ENCODE peak calls at places on chromosomes 6 and 20, in five cellular contexts. U is Peyer's patch, J is sigmoid colon, D is body of pancreas, Z is breast epithelium. I is an unnamed sample.

GRCh38 chr20:7371518-7372158 is 568.6 kb downstream of the HAO1 start:
- DNase-seq in U (no peak), J (no peak), D (no peak), Z (no peak), I (no peak)

GRCh38 chr6:33949877-33950831 is 146.4 kb upstream of the MLN start:
- DNase-seq in U (no peak), J (no peak), D (no peak), Z (peak), I (no peak)

GRCh38 chr6:52595000-52595795 is 18.3 kb upstream of the TRAM2 start:
- DNase-seq in U (no peak), J (no peak), D (no peak), Z (no peak), I (peak)

GRCh38 chr20:56520180-56520579 is 4.4 kb upstream of the FAM209A start:
- DNase-seq in U (no peak), J (no peak), D (no peak), Z (no peak), I (no peak)

GRCh38 chr6:41591859-41592502 is 45.8 kb downstream of the FOXP4 start:
- DNase-seq in U (peak), J (peak), D (peak), Z (peak), I (peak)

GRCh38 chr6:33392168-33392947 is 735 bp downstream of the KIFC1 start:
- DNase-seq in U (no peak), J (no peak), D (no peak), Z (no peak), I (no peak)

GRCh38 chr20:51542033-51542893 is at the start of gene NFATC2:
- DNase-seq in U (peak), J (no peak), D (peak), Z (no peak), I (peak)

GRCh38 chr20:50513169-50514034 is 3.2 kb downstream of the PTPN1 start:
- DNase-seq in U (no peak), J (no peak), D (no peak), Z (no peak), I (no peak)

GRCh38 chr6:155313602-155314091 is 637 bp downstream of the TFB1M start:
- DNase-seq in U (no peak), J (no peak), D (no peak), Z (no peak), I (no peak)

GRCh38 chr6:157464653-157465535 is 83.9 kb downstream of the ZDHHC14 start:
- DNase-seq in U (no peak), J (no peak), D (no peak), Z (no peak), I (no peak)

GRCh38 chr20:44170796-44171410 is 16.1 kb downstream of the JPH2 start:
- DNase-seq in U (no peak), J (peak), D (no peak), Z (no peak), I (no peak)

GRCh38 chr20:57012691-57013090 is 253.8 kb downstream of the BMP7 start:
- DNase-seq in U (no peak), J (no peak), D (no peak), Z (no peak), I (no peak)

GRCh38 chr20:40945754-40946451 is 82.7 kb upstream of the TOP1 start:
- DNase-seq in U (no peak), J (peak), D (peak), Z (no peak), I (peak)

GRCh38 chr20:11451793-11452291 is 465.9 kb upstream of the BTBD3 start:
- DNase-seq in U (no peak), J (peak), D (no peak), Z (no peak), I (no peak)

GRCh38 chr6:107284805-107285204 is 169.5 kb upstream of the BEND3 start:
- DNase-seq in U (no peak), J (no peak), D (no peak), Z (no peak), I (no peak)

GRCh38 chr20:733806-734205 is 34.5 kb downstream of the SLC52A3 start:
- DNase-seq in U (no peak), J (no peak), D (no peak), Z (no peak), I (no peak)

GRCh38 chr20:52102126-52102525 is 89.5 kb downstream of the ZFP64 start:
- DNase-seq in U (no peak), J (no peak), D (no peak), Z (no peak), I (no peak)

GRCh38 chr6:111722220-111722731 is 116.6 kb upstream of the TRAF3IP2 start:
- DNase-seq in U (no peak), J (no peak), D (no peak), Z (no peak), I (no peak)

GRCh38 chr6:827431-827830 is 134.5 kb upstream of the EXOC2 start:
- DNase-seq in U (no peak), J (no peak), D (no peak), Z (no peak), I (no peak)

GRCh38 chr20:57470666-57471495 is 54.1 kb downstream of the CTCFL start:
- DNase-seq in U (peak), J (peak), D (no peak), Z (no peak), I (no peak)

GRCh38 chr6:3410385-3411360 is 46.2 kb downstream of the SLC22A23 start:
- DNase-seq in U (peak), J (peak), D (peak), Z (no peak), I (peak)

GRCh38 chr6:136753624-136754023 is 38.7 kb downstream of the MAP3K5 start:
- DNase-seq in U (no peak), J (no peak), D (no peak), Z (no peak), I (no peak)

GRCh38 chr20:54475334-54476287 is at the start of gene DOK5:
- DNase-seq in U (no peak), J (peak), D (peak), Z (no peak), I (peak)

GRCh38 chr6:159221486-159222170 is 52.4 kb downstream of the FNDC1 start:
- DNase-seq in U (no peak), J (no peak), D (no peak), Z (no peak), I (peak)

GRCh38 chr6:47134476-47135189 is 92.5 kb upstream of the ADGRF1 start:
- DNase-seq in U (no peak), J (no peak), D (no peak), Z (no peak), I (no peak)

GRCh38 chr6:120122401-120122800 is 772.8 kb upstream of the MAN1A1 start:
- DNase-seq in U (no peak), J (no peak), D (no peak), Z (no peak), I (no peak)

GRCh38 chr6:137222376-137222775 is 3.2 kb upstream of the IFNGR1 start:
- DNase-seq in U (no peak), J (no peak), D (no peak), Z (no peak), I (no peak)

GRCh38 chr6:15916581-15916980 is 212.3 kb upstream of the MYLIP start:
- DNase-seq in U (no peak), J (no peak), D (no peak), Z (no peak), I (no peak)

GRCh38 chr6:169238766-169239165 is 14.9 kb downstream of the THBS2 start:
- DNase-seq in U (peak), J (no peak), D (no peak), Z (no peak), I (no peak)

GRCh38 chr6:146700078-146700686 is 101.4 kb downstream of the ADGB start:
- DNase-seq in U (no peak), J (peak), D (peak), Z (peak), I (peak)

GRCh38 chr20:57185188-57185743 is 81.2 kb downstream of the BMP7 start:
- DNase-seq in U (no peak), J (no peak), D (no peak), Z (no peak), I (no peak)

GRCh38 chr6:15491255-15491985 is 171.4 kb downstream of the DTNBP1 start:
- DNase-seq in U (no peak), J (peak), D (peak), Z (no peak), I (peak)

GRCh38 chr20:2775139-2775538 is 25.3 kb downstream of the CPXM1 start:
- DNase-seq in U (no peak), J (no peak), D (no peak), Z (no peak), I (no peak)

GRCh38 chr6:73353636-73354388 is at the start of gene DPPA5:
- DNase-seq in U (no peak), J (no peak), D (no peak), Z (no peak), I (no peak)

GRCh38 chr6:143677891-143678737 is at the start of gene PHACTR2:
- DNase-seq in U (peak), J (peak), D (peak), Z (peak), I (peak)
- TF ChIP-seq POLR2A in U (no peak), J (peak), D (peak), Z (no peak), I (peak)

DNA sequence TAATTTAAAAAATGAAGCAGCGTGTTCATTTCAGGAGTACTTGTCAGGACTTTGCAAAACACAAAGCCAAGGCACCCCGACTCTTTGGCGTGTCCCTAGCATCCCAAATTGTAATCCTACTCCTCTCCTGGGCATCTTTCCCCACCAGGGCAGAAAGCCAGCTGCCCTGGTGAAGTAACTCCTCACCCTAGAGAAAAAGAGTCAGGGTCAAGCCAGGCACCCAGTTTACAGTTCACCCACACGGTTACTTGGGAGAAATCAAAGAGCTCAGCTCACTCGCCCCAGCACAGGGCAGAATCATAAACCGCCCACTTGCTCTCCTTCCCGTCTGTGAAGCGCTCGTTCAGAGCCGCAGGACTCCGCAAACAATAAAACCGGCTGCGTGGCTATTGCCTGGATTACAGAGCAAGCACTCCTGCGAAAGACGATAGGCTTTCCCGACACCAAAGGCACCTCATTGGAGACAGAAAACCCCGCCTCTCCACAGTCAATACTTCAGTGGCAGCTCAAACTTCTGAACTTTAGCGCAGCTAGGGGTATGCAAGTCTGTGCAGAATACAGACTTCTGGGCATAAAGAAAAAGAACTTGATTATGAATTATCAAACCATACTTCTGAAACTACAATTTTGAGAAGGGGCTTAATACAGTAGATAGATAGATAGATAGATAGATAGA is 73.0 kb upstream of the NHSL1 start:
- DNase-seq in U (peak), J (peak), D (peak), Z (peak), I (peak)
- TF ChIP-seq POLR2A in U (no peak), J (peak), D (peak), Z (no peak), I (no peak)

GRCh38 chr6:36347635-36348034 is 10.9 kb upstream of the BNIP5 start:
- DNase-seq in U (no peak), J (no peak), D (peak), Z (no peak), I (no peak)
- TF ChIP-seq POLR2A in U (no peak), J (no peak), D (no peak), Z (no peak), I (no peak)

GRCh38 chr20:62949153-62949821 is 3.2 kb upstream of the SLC17A9 start:
- DNase-seq in U (no peak), J (peak), D (no peak), Z (no peak), I (no peak)
- TF ChIP-seq POLR2A in U (no peak), J (no peak), D (no peak), Z (no peak), I (no peak)

DNA sequence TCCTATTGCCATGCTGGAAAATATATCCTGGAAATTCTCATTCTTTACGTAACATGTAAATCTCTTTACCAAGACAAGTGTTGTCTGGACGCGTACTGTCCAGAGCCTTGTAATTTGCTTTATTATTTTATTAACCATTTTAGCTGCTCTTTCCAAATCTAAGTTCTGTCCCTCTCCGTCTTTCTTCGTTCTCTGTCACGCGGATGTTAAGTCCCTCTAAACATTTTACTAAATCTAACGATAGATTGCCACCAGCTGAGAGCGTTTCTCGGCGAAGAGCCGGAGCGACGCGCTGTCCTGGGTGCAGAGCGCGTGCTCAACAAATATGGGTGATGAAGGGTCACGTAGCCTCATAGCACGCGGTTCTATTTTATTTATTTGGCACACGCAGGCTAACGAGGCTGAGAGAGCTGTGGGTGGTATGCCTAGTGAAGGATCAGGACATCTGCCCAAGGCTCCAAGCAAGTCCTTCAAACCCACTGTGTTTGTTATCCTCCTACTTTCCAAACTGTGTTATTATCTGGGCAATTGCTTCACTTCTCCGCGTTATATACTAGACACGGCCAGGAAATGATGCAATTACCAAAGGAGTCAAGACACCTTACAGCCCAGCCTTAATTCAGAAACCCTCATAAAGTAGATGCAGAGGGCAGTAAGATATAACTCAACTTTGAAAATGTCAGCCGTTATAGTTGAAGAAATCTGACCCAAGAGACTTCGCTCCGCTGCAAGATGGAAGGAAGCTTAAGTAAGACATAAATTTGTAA is 10.0 kb upstream of the NCOA7 start:
- DNase-seq in U (peak), J (peak), D (peak), Z (no peak), I (peak)
- TF ChIP-seq POLR2A in U (peak), J (peak), D (peak), Z (peak), I (peak)

GRCh38 chr6:56843476-56844349 is 111.2 kb upstream of the BEND6 start:
- DNase-seq in U (peak), J (peak), D (peak), Z (no peak), I (peak)
- TF ChIP-seq POLR2A in U (no peak), J (peak), D (peak), Z (no peak), I (peak)

DNA sequence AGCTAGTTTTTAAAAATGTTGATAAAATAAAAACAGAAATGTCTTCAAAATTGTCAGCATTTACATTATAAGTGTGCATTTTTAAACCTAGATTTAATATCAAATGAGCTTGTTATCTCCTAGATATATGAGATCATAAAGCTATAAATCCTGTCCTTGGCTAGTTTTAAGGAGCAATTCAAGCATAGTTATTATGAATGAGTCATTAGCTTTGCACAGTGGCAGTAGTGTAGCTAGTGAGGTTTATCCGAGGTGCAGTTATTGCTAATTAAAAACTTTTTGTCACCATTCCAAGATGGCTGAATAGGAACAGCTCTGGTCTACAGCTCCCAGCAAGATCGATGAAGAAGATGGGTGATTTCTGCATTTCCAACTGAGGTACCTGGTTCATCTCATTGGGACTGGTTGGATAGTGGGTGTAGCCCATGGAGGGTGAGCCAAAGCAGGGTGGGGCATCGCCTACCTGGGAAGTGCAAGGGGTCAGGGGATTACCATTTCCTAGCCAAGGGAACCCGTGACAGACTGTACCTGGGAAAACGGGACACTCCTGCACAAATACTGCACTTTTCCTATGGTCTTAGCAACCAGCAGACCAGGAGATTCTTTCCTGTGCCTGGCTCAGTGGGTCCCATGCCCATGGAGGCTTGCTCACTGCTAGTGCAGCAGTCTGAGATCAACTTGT is 108.8 kb upstream of the SYNCRIP start:
- DNase-seq in U (peak), J (no peak), D (no peak), Z (no peak), I (no peak)
- TF ChIP-seq POLR2A in U (no peak), J (no peak), D (no peak), Z (no peak), I (no peak)

DNA sequence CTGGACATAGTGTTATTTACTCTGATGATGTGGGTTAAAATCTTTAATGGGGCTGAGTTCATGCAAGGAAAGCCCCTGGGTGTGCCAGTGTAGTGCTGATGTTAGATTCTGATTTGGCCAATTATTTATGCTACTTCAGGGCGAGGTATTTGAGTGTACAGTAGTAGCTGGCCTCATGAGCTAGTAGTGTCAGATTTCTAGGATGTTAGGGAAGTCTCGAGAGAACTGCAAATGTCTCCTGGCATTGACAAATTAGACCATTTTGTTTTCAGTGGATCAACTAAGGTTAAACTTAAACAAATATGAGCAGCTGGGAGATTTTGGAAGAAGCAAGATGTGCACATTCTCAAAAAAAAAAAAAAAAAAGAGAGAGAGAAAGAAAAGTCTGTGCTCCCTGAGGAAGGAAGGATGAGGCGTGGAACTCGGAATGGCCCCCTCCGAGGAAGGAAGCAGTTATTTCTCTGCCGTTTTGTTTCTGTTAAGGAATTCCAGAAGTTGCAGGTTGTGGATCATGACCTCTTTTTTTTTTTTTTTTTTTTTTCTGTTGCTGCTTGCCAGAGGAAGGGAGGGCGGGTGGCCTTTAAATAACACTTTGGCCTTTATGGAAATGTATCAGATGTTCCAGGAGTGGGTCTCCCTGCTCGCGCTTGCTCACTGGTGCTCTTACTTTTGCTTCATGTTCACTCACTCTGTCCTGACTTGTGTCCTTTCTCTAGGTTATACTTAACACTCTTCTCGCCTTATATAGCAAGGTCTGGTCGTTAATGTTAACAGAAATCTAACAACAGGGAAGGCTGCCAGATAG is 124.5 kb downstream of the TCP11 start:
- DNase-seq in U (no peak), J (peak), D (no peak), Z (no peak), I (peak)
- TF ChIP-seq POLR2A in U (no peak), J (peak), D (no peak), Z (no peak), I (no peak)

DNA sequence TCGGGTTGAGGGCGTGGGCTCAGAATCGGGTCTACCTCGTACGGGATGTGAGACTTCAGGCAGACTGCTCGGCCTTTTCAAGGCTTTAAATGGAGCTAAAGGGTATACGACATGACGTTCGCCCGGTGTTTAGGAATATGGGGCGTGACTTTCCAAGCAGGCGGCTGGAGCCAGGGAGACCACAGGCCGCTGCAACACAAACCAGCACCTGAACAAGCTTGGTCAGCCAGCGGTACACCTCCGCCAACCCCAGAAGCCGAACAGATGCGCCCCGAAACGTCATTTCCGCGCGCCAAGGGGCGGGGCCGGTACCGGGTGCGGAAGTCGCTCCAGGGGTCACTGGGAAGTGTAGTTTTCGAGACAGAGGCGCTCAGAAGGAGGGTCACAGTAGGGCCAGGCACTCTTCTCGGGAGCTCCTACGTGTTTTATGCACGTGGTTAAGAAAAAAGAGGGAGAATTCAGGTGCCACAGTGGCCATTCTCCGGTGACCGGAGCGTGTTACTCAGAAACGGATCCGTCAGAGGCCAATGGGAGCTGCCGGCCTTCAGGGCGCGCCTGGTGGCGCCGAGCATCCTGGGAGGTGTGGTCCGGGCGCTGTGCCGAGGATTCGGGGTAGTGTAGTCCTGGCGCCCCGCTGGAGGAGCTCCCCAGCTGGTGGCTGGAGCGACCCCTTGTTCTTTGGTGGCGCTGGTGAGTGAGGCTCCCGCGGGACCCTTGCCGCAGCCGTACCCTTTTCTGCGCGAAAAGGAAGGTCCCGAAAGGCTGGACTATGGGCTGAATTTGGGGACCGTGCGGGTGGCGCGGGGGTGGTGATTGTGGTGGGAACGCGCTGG is at the start of gene ZNF133:
- DNase-seq in U (peak), J (peak), D (peak), Z (peak), I (peak)
- TF ChIP-seq POLR2A in U (peak), J (peak), D (peak), Z (peak), I (peak)

GRCh38 chr6:63572733-63573139 is 456 bp downstream of the LOC128125822 start:
- DNase-seq in U (no peak), J (no peak), D (no peak), Z (no peak), I (no peak)
- TF ChIP-seq POLR2A in U (no peak), J (no peak), D (no peak), Z (no peak), I (no peak)